ENCODE peak calls at places on chromosomes 7 and 10, in ten cellular contexts. One of them, this sample, is unnamed.

GRCh38 chr7:27364344-27364758 is 121.7 kb downstream of the EVX1 start:
- DNase-seq in breast epithelium: peak; percentile 26
- DNase-seq in HCT116: no peak
- DNase-seq in endothelial cell of umbilical vein: no peak
- DNase-seq in transverse colon: peak; percentile 44
- DNase-seq in GM12878: no peak
- DNase-seq in SK-N-MC: no peak
- DNase-seq in prostate gland: peak; percentile 12
- DNase-seq in K562: no peak
- DNase-seq in GM23338: no peak
- DNase-seq in this sample: no peak

GRCh38 chr10:124279882-124280281 is 138.8 kb downstream of the OAT start:
- DNase-seq in breast epithelium: no peak
- DNase-seq in HCT116: no peak
- DNase-seq in endothelial cell of umbilical vein: no peak
- DNase-seq in transverse colon: no peak
- DNase-seq in GM12878: no peak
- DNase-seq in SK-N-MC: no peak
- DNase-seq in prostate gland: no peak
- DNase-seq in K562: no peak
- DNase-seq in GM23338: no peak
- DNase-seq in this sample: no peak

GRCh38 chr10:66925896-66926719 is at the start of gene LRRTM3:
- DNase-seq in breast epithelium: no peak
- DNase-seq in HCT116: peak; percentile 77
- DNase-seq in endothelial cell of umbilical vein: peak; percentile 53
- DNase-seq in transverse colon: peak; percentile 34
- DNase-seq in GM12878: peak; percentile 20
- DNase-seq in SK-N-MC: peak; percentile 12
- DNase-seq in prostate gland: peak; percentile 20
- DNase-seq in K562: peak; percentile 16
- DNase-seq in GM23338: peak; percentile 95
- DNase-seq in this sample: no peak

GRCh38 chr10:125882596-125882995 is 1.5 kb upstream of the DHX32 start:
- DNase-seq in breast epithelium: no peak
- DNase-seq in HCT116: no peak
- DNase-seq in endothelial cell of umbilical vein: peak; percentile 14
- DNase-seq in transverse colon: no peak
- DNase-seq in GM12878: no peak
- DNase-seq in SK-N-MC: no peak
- DNase-seq in prostate gland: no peak
- DNase-seq in K562: no peak
- DNase-seq in GM23338: no peak
- DNase-seq in this sample: no peak

GRCh38 chr7:151695856-151696555 is 176.3 kb upstream of the RHEB start:
- DNase-seq in breast epithelium: peak; percentile 73
- DNase-seq in HCT116: no peak
- DNase-seq in endothelial cell of umbilical vein: no peak
- DNase-seq in transverse colon: no peak
- DNase-seq in GM12878: no peak
- DNase-seq in SK-N-MC: no peak
- DNase-seq in prostate gland: peak; percentile 44
- DNase-seq in K562: no peak
- DNase-seq in GM23338: no peak
- DNase-seq in this sample: no peak

GRCh38 chr7:48084727-48085432 is 4.2 kb upstream of the UPP1 start:
- DNase-seq in breast epithelium: peak; percentile 62
- DNase-seq in HCT116: peak; percentile 87
- DNase-seq in endothelial cell of umbilical vein: peak; percentile 90
- DNase-seq in transverse colon: peak; percentile 64
- DNase-seq in GM12878: peak; percentile 90
- DNase-seq in SK-N-MC: no peak
- DNase-seq in prostate gland: no peak
- DNase-seq in K562: peak; percentile 51
- DNase-seq in GM23338: no peak
- DNase-seq in this sample: peak; percentile 78

GRCh38 chr7:85230623-85231022 is 43.8 kb upstream of the SEMA3D start:
- DNase-seq in breast epithelium: no peak
- DNase-seq in HCT116: no peak
- DNase-seq in endothelial cell of umbilical vein: no peak
- DNase-seq in transverse colon: no peak
- DNase-seq in GM12878: no peak
- DNase-seq in SK-N-MC: no peak
- DNase-seq in prostate gland: peak; percentile 22
- DNase-seq in K562: no peak
- DNase-seq in GM23338: no peak
- DNase-seq in this sample: no peak

GRCh38 chr7:69130421-69130820 is 467.9 kb upstream of the AUTS2 start:
- DNase-seq in breast epithelium: no peak
- DNase-seq in HCT116: no peak
- DNase-seq in endothelial cell of umbilical vein: no peak
- DNase-seq in transverse colon: no peak
- DNase-seq in GM12878: no peak
- DNase-seq in SK-N-MC: no peak
- DNase-seq in prostate gland: no peak
- DNase-seq in K562: no peak
- DNase-seq in GM23338: no peak
- DNase-seq in this sample: no peak

GRCh38 chr7:2876031-2876862 is 32.1 kb upstream of the GNA12 start:
- DNase-seq in breast epithelium: no peak
- DNase-seq in HCT116: no peak
- DNase-seq in endothelial cell of umbilical vein: no peak
- DNase-seq in transverse colon: no peak
- DNase-seq in GM12878: no peak
- DNase-seq in SK-N-MC: no peak
- DNase-seq in prostate gland: no peak
- DNase-seq in K562: no peak
- DNase-seq in GM23338: no peak
- DNase-seq in this sample: no peak

GRCh38 chr7:27771111-27771510 is 31.1 kb downstream of the TAX1BP1 start:
- DNase-seq in breast epithelium: no peak
- DNase-seq in HCT116: peak; percentile 82
- DNase-seq in endothelial cell of umbilical vein: no peak
- DNase-seq in transverse colon: no peak
- DNase-seq in GM12878: no peak
- DNase-seq in SK-N-MC: no peak
- DNase-seq in prostate gland: no peak
- DNase-seq in K562: no peak
- DNase-seq in GM23338: no peak
- DNase-seq in this sample: no peak

GRCh38 chr10:62261666-62262065 is 7.0 kb downstream of the RTKN2 start:
- DNase-seq in breast epithelium: no peak
- DNase-seq in HCT116: no peak
- DNase-seq in endothelial cell of umbilical vein: no peak
- DNase-seq in transverse colon: no peak
- DNase-seq in GM12878: no peak
- DNase-seq in SK-N-MC: no peak
- DNase-seq in prostate gland: no peak
- DNase-seq in K562: no peak
- DNase-seq in GM23338: no peak
- DNase-seq in this sample: no peak

GRCh38 chr10:109743141-109744120 is 179.9 kb downstream of the XPNPEP1 start:
- DNase-seq in breast epithelium: no peak
- DNase-seq in HCT116: no peak
- DNase-seq in endothelial cell of umbilical vein: no peak
- DNase-seq in transverse colon: no peak
- DNase-seq in GM12878: no peak
- DNase-seq in SK-N-MC: no peak
- DNase-seq in prostate gland: no peak
- DNase-seq in K562: no peak
- DNase-seq in GM23338: no peak
- DNase-seq in this sample: no peak

GRCh38 chr7:92404170-92404614 is 43.1 kb upstream of the GATAD1 start:
- DNase-seq in breast epithelium: no peak
- DNase-seq in HCT116: no peak
- DNase-seq in endothelial cell of umbilical vein: no peak
- DNase-seq in transverse colon: no peak
- DNase-seq in GM12878: no peak
- DNase-seq in SK-N-MC: no peak
- DNase-seq in prostate gland: no peak
- DNase-seq in K562: no peak
- DNase-seq in GM23338: peak; percentile 59
- DNase-seq in this sample: peak; percentile 87

DNA sequence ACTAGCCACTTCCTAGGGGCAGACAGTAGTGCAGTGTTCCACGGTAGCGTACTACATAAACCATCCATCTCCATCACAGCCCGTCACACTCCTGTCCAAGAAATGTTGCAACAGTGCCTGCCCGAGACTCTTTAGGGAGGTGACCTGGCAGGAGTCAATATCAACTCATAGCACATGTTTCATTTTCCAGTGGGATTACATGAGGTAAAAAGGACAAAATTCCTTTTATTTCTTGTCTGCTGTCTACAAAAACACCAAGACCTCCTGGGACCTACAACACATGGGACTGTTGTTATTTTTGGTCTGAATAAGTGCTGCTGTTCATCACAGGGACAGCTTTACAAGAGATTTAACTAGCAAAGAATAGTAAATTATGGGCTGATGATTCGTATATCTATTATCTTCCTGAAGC is 99.9 kb downstream of the MPP7 start:
- DNase-seq in breast epithelium: no peak
- DNase-seq in HCT116: no peak
- DNase-seq in endothelial cell of umbilical vein: no peak
- DNase-seq in transverse colon: no peak
- DNase-seq in GM12878: no peak
- DNase-seq in SK-N-MC: no peak
- DNase-seq in prostate gland: no peak
- DNase-seq in K562: no peak
- DNase-seq in GM23338: no peak
- DNase-seq in this sample: no peak
- TF ChIP-seq POLR2AphosphoS5 in breast epithelium: no peak
- TF ChIP-seq POLR2AphosphoS5 in HCT116: peak; percentile 34
- TF ChIP-seq POLR2AphosphoS5 in endothelial cell of umbilical vein: no peak
- TF ChIP-seq POLR2AphosphoS5 in transverse colon: no peak
- TF ChIP-seq POLR2AphosphoS5 in GM12878: no peak
- TF ChIP-seq POLR2AphosphoS5 in SK-N-MC: no peak
- TF ChIP-seq POLR2AphosphoS5 in prostate gland: no peak
- TF ChIP-seq POLR2AphosphoS5 in K562: no peak
- TF ChIP-seq POLR2AphosphoS5 in GM23338: no peak
- TF ChIP-seq POLR2AphosphoS5 in this sample: no peak

DNA sequence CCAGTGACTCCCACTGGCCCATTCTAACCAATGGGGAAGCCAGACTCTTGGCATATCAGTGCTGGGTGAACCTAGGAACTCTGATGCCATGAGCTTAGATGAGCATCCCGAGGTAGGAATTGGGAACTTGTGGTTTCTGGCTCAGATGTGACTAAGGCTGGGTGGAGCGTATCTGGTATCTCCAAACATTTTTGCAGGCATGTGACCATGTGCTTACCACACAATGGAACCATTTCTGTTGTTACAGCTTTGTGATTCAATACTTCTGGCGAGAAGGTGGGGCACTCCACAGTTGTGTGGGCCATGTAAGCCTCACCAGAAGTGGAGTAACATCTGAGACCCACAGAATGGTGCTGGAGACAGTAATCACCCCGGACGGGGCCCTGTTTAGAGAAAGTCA is 2.6 kb upstream of the AVPI1 start:
- DNase-seq in breast epithelium: no peak
- DNase-seq in HCT116: peak; percentile 59
- DNase-seq in endothelial cell of umbilical vein: no peak
- DNase-seq in transverse colon: no peak
- DNase-seq in GM12878: no peak
- DNase-seq in SK-N-MC: no peak
- DNase-seq in prostate gland: peak; percentile 35
- DNase-seq in K562: no peak
- DNase-seq in GM23338: peak; percentile 30
- DNase-seq in this sample: peak; percentile 68
- TF ChIP-seq POLR2AphosphoS5 in breast epithelium: peak; percentile 59
- TF ChIP-seq POLR2AphosphoS5 in HCT116: no peak
- TF ChIP-seq POLR2AphosphoS5 in endothelial cell of umbilical vein: no peak
- TF ChIP-seq POLR2AphosphoS5 in transverse colon: no peak
- TF ChIP-seq POLR2AphosphoS5 in GM12878: no peak
- TF ChIP-seq POLR2AphosphoS5 in SK-N-MC: no peak
- TF ChIP-seq POLR2AphosphoS5 in prostate gland: no peak
- TF ChIP-seq POLR2AphosphoS5 in K562: no peak
- TF ChIP-seq POLR2AphosphoS5 in GM23338: no peak
- TF ChIP-seq POLR2AphosphoS5 in this sample: no peak

DNA sequence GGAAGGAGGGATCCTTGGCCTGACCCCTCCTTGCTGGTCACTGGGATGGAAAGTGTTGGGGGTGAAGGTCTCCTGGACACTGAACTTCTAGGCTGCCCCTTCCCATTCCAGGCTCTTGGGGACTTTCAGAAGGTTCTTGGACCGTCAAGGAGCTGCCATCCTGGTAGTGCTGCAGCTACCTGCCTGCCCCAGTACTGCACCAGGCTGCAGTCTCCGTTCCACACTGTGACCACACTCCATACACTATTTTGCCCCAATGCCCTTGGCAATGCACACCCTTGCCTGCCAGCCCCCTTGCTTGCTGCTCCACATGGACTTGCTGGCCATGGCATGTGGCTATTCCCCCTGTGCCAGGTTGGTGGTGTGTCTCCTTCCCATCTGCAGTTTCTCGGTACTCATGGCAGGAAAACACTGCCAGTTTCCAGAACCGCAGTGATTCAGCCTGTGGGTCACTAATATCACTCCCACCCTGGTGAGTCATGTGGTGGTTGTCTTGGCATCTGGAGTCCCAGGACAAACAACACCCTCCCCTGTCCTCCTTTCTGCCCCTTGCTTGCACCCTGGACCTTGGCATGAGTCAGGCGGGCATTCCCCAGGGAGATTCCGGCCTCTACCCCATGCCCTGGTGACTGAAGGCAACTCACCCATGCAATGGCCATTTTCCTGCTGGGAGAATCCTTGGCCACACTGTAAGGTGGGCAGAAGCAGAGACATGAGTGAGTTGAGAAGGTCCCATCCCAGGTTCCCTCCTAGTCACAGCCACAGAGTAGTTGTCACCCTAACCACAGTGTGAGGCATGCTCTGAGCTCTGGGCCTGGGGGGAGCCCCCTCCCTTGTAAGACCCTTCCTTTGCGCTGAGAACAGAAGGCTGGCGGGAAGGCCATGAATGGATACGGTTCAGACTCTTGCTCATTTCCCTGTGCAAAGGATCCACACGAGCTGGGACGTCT is 32.8 kb downstream of the GOLGA7B start:
- DNase-seq in breast epithelium: peak; percentile 44
- DNase-seq in HCT116: peak; percentile 90
- DNase-seq in endothelial cell of umbilical vein: peak; percentile 83
- DNase-seq in transverse colon: no peak
- DNase-seq in GM12878: no peak
- DNase-seq in SK-N-MC: no peak
- DNase-seq in prostate gland: no peak
- DNase-seq in K562: no peak
- DNase-seq in GM23338: no peak
- DNase-seq in this sample: no peak
- TF ChIP-seq POLR2AphosphoS5 in breast epithelium: no peak
- TF ChIP-seq POLR2AphosphoS5 in HCT116: peak; percentile 71
- TF ChIP-seq POLR2AphosphoS5 in endothelial cell of umbilical vein: peak; percentile 26
- TF ChIP-seq POLR2AphosphoS5 in transverse colon: no peak
- TF ChIP-seq POLR2AphosphoS5 in GM12878: no peak
- TF ChIP-seq POLR2AphosphoS5 in SK-N-MC: no peak
- TF ChIP-seq POLR2AphosphoS5 in prostate gland: no peak
- TF ChIP-seq POLR2AphosphoS5 in K562: no peak
- TF ChIP-seq POLR2AphosphoS5 in GM23338: no peak
- TF ChIP-seq POLR2AphosphoS5 in this sample: no peak

DNA sequence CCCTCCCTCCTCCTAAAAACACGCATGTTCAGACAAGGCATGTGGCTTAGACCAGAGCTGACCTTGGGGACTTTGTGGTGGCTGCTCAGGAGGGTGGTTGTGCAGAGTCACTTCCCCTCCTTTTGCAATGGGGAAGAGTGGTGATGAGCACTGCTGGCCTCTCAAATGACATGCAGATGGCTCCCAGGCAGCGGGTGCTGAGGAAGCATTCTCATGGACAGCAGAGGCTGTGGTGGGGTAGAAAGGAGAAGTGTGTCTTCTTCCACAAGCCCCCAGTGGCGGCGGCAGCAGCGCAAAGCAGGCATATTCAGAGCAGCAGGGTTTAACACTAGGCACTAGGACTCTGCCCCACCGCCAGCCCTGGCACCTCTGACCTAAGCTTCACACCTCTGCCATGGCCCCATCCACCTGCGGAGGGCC is 105.9 kb upstream of the ANLN start:
- DNase-seq in breast epithelium: no peak
- DNase-seq in HCT116: no peak
- DNase-seq in endothelial cell of umbilical vein: no peak
- DNase-seq in transverse colon: peak; percentile 48
- DNase-seq in GM12878: no peak
- DNase-seq in SK-N-MC: no peak
- DNase-seq in prostate gland: no peak
- DNase-seq in K562: no peak
- DNase-seq in GM23338: no peak
- DNase-seq in this sample: peak; percentile 99
- TF ChIP-seq POLR2AphosphoS5 in breast epithelium: no peak
- TF ChIP-seq POLR2AphosphoS5 in HCT116: no peak
- TF ChIP-seq POLR2AphosphoS5 in endothelial cell of umbilical vein: no peak
- TF ChIP-seq POLR2AphosphoS5 in transverse colon: no peak
- TF ChIP-seq POLR2AphosphoS5 in GM12878: no peak
- TF ChIP-seq POLR2AphosphoS5 in SK-N-MC: no peak
- TF ChIP-seq POLR2AphosphoS5 in prostate gland: no peak
- TF ChIP-seq POLR2AphosphoS5 in K562: no peak
- TF ChIP-seq POLR2AphosphoS5 in GM23338: no peak
- TF ChIP-seq POLR2AphosphoS5 in this sample: peak; percentile 99